ENCODE peak calls at places on chromosomes 7 and 10, in nine cellular contexts. One of them, this sample, is unnamed.
A peak's percentile ranks its signal among the peaks of the same experiment; 100 is the strongest.

GRCh38 chr7:93856319-93856718 is 34.2 kb downstream of the TFPI2 start:
- DNase-seq in AG10803: no peak
- DNase-seq in suprapubic skin: no peak
- DNase-seq in AG08396: no peak
- DNase-seq in T-helper 1 cell: peak; percentile 11
- DNase-seq in iPS DF 19.7: no peak
- DNase-seq in NCI-H2171: no peak
- DNase-seq in KG1: no peak
- DNase-seq in T-helper 9 cell: no peak
- DNase-seq in this sample: no peak

GRCh38 chr10:1048349-1048731 is 579 bp downstream of the IDI1 start:
- DNase-seq in AG10803: no peak
- DNase-seq in suprapubic skin: no peak
- DNase-seq in AG08396: no peak
- DNase-seq in T-helper 1 cell: no peak
- DNase-seq in iPS DF 19.7: no peak
- DNase-seq in NCI-H2171: no peak
- DNase-seq in KG1: no peak
- DNase-seq in T-helper 9 cell: peak; percentile 56
- DNase-seq in this sample: peak; percentile 37

GRCh38 chr7:155356323-155357105 is 58.8 kb downstream of the INSIG1 start:
- DNase-seq in AG10803: no peak
- DNase-seq in suprapubic skin: peak; percentile 61
- DNase-seq in AG08396: no peak
- DNase-seq in T-helper 1 cell: no peak
- DNase-seq in iPS DF 19.7: no peak
- DNase-seq in NCI-H2171: no peak
- DNase-seq in KG1: no peak
- DNase-seq in T-helper 9 cell: no peak
- DNase-seq in this sample: no peak

GRCh38 chr7:140458191-140458590 is 21.1 kb downstream of the MKRN1 start:
- DNase-seq in AG10803: no peak
- DNase-seq in suprapubic skin: no peak
- DNase-seq in AG08396: no peak
- DNase-seq in T-helper 1 cell: no peak
- DNase-seq in iPS DF 19.7: no peak
- DNase-seq in NCI-H2171: no peak
- DNase-seq in KG1: no peak
- DNase-seq in T-helper 9 cell: no peak
- DNase-seq in this sample: no peak

GRCh38 chr10:126646101-126646500 is 24.4 kb downstream of the C10orf90 start:
- DNase-seq in AG10803: peak; percentile 36
- DNase-seq in suprapubic skin: no peak
- DNase-seq in AG08396: no peak
- DNase-seq in T-helper 1 cell: no peak
- DNase-seq in iPS DF 19.7: no peak
- DNase-seq in NCI-H2171: no peak
- DNase-seq in KG1: no peak
- DNase-seq in T-helper 9 cell: no peak
- DNase-seq in this sample: no peak

GRCh38 chr7:4226166-4226857 is 455.8 kb upstream of the FOXK1 start:
- DNase-seq in AG10803: no peak
- DNase-seq in suprapubic skin: no peak
- DNase-seq in AG08396: no peak
- DNase-seq in T-helper 1 cell: no peak
- DNase-seq in iPS DF 19.7: no peak
- DNase-seq in NCI-H2171: no peak
- DNase-seq in KG1: no peak
- DNase-seq in T-helper 9 cell: no peak
- DNase-seq in this sample: no peak

GRCh38 chr10:7121154-7121797 is 289.6 kb downstream of the SFMBT2 start:
- DNase-seq in AG10803: no peak
- DNase-seq in suprapubic skin: no peak
- DNase-seq in AG08396: peak; percentile 13
- DNase-seq in T-helper 1 cell: peak; percentile 43
- DNase-seq in iPS DF 19.7: no peak
- DNase-seq in NCI-H2171: no peak
- DNase-seq in KG1: peak; percentile 29
- DNase-seq in T-helper 9 cell: peak; percentile 43
- DNase-seq in this sample: peak; percentile 30

GRCh38 chr7:131034166-131034881 is 293.4 kb upstream of the MKLN1 start:
- DNase-seq in AG10803: peak; percentile 37
- DNase-seq in suprapubic skin: no peak
- DNase-seq in AG08396: no peak
- DNase-seq in T-helper 1 cell: no peak
- DNase-seq in iPS DF 19.7: no peak
- DNase-seq in NCI-H2171: peak; percentile 58
- DNase-seq in KG1: no peak
- DNase-seq in T-helper 9 cell: no peak
- DNase-seq in this sample: no peak

GRCh38 chr7:139446051-139446890 is 37.2 kb downstream of the KLRG2 start:
- DNase-seq in AG10803: no peak
- DNase-seq in suprapubic skin: no peak
- DNase-seq in AG08396: no peak
- DNase-seq in T-helper 1 cell: no peak
- DNase-seq in iPS DF 19.7: no peak
- DNase-seq in NCI-H2171: no peak
- DNase-seq in KG1: no peak
- DNase-seq in T-helper 9 cell: no peak
- DNase-seq in this sample: no peak

GRCh38 chr7:28062197-28062988 is 118.2 kb downstream of the JAZF1 start:
- DNase-seq in AG10803: peak; percentile 76
- DNase-seq in suprapubic skin: no peak
- DNase-seq in AG08396: peak; percentile 45
- DNase-seq in T-helper 1 cell: peak; percentile 41
- DNase-seq in iPS DF 19.7: peak; percentile 54
- DNase-seq in NCI-H2171: peak; percentile 46
- DNase-seq in KG1: no peak
- DNase-seq in T-helper 9 cell: peak; percentile 23
- DNase-seq in this sample: peak; percentile 39

GRCh38 chr7:104362756-104363155 is 34.4 kb downstream of the LHFPL3 start:
- DNase-seq in AG10803: no peak
- DNase-seq in suprapubic skin: no peak
- DNase-seq in AG08396: no peak
- DNase-seq in T-helper 1 cell: no peak
- DNase-seq in iPS DF 19.7: no peak
- DNase-seq in NCI-H2171: no peak
- DNase-seq in KG1: no peak
- DNase-seq in T-helper 9 cell: no peak
- DNase-seq in this sample: no peak

GRCh38 chr7:139936760-139937310 is 107.8 kb downstream of the TBXAS1 start:
- DNase-seq in AG10803: peak; percentile 40
- DNase-seq in suprapubic skin: no peak
- DNase-seq in AG08396: peak; percentile 63
- DNase-seq in T-helper 1 cell: no peak
- DNase-seq in iPS DF 19.7: no peak
- DNase-seq in NCI-H2171: no peak
- DNase-seq in KG1: no peak
- DNase-seq in T-helper 9 cell: no peak
- DNase-seq in this sample: no peak

GRCh38 chr10:70752571-70752970 is 32.6 kb downstream of the TBATA start:
- DNase-seq in AG10803: no peak
- DNase-seq in suprapubic skin: no peak
- DNase-seq in AG08396: no peak
- DNase-seq in T-helper 1 cell: no peak
- DNase-seq in iPS DF 19.7: no peak
- DNase-seq in NCI-H2171: no peak
- DNase-seq in KG1: no peak
- DNase-seq in T-helper 9 cell: no peak
- DNase-seq in this sample: no peak

GRCh38 chr7:78510580-78511188 is 712.1 kb downstream of the PHTF2 start:
- DNase-seq in AG10803: peak; percentile 65
- DNase-seq in suprapubic skin: no peak
- DNase-seq in AG08396: peak; percentile 47
- DNase-seq in T-helper 1 cell: peak; percentile 1
- DNase-seq in iPS DF 19.7: no peak
- DNase-seq in NCI-H2171: peak; percentile 30
- DNase-seq in KG1: no peak
- DNase-seq in T-helper 9 cell: no peak
- DNase-seq in this sample: peak; percentile 4

GRCh38 chr10:127159648-127160245 is 36.6 kb downstream of the INSYN2A start:
- DNase-seq in AG10803: no peak
- DNase-seq in suprapubic skin: peak; percentile 65
- DNase-seq in AG08396: no peak
- DNase-seq in T-helper 1 cell: no peak
- DNase-seq in iPS DF 19.7: no peak
- DNase-seq in NCI-H2171: no peak
- DNase-seq in KG1: no peak
- DNase-seq in T-helper 9 cell: no peak
- DNase-seq in this sample: no peak

GRCh38 chr10:51699145-51699474 is 285 bp downstream of the CSTF2T start:
- DNase-seq in AG10803: no peak
- DNase-seq in suprapubic skin: no peak
- DNase-seq in AG08396: peak; percentile 22
- DNase-seq in T-helper 1 cell: no peak
- DNase-seq in iPS DF 19.7: no peak
- DNase-seq in NCI-H2171: no peak
- DNase-seq in KG1: no peak
- DNase-seq in T-helper 9 cell: no peak
- DNase-seq in this sample: no peak

GRCh38 chr10:6621536-6621935 is 41.5 kb upstream of the PRKCQ start:
- DNase-seq in AG10803: no peak
- DNase-seq in suprapubic skin: no peak
- DNase-seq in AG08396: peak; percentile 5
- DNase-seq in T-helper 1 cell: no peak
- DNase-seq in iPS DF 19.7: no peak
- DNase-seq in NCI-H2171: no peak
- DNase-seq in KG1: no peak
- DNase-seq in T-helper 9 cell: no peak
- DNase-seq in this sample: no peak

GRCh38 chr7:50712527-50713356 is 70.0 kb downstream of the GRB10 start:
- DNase-seq in AG10803: no peak
- DNase-seq in suprapubic skin: no peak
- DNase-seq in AG08396: no peak
- DNase-seq in T-helper 1 cell: no peak
- DNase-seq in iPS DF 19.7: no peak
- DNase-seq in NCI-H2171: no peak
- DNase-seq in KG1: no peak
- DNase-seq in T-helper 9 cell: no peak
- DNase-seq in this sample: no peak

GRCh38 chr10:69483988-69484387 is 32.7 kb downstream of the TSPAN15 start:
- DNase-seq in AG10803: peak; percentile 39
- DNase-seq in suprapubic skin: no peak
- DNase-seq in AG08396: no peak
- DNase-seq in T-helper 1 cell: no peak
- DNase-seq in iPS DF 19.7: no peak
- DNase-seq in NCI-H2171: no peak
- DNase-seq in KG1: no peak
- DNase-seq in T-helper 9 cell: no peak
- DNase-seq in this sample: no peak

GRCh38 chr10:110977662-110978061 is 58.3 kb downstream of the SHOC2 start:
- DNase-seq in AG10803: peak; percentile 68
- DNase-seq in suprapubic skin: no peak
- DNase-seq in AG08396: no peak
- DNase-seq in T-helper 1 cell: no peak
- DNase-seq in iPS DF 19.7: no peak
- DNase-seq in NCI-H2171: no peak
- DNase-seq in KG1: no peak
- DNase-seq in T-helper 9 cell: no peak
- DNase-seq in this sample: no peak

GRCh38 chr7:82284936-82285519 is 158.5 kb downstream of the CACNA2D1 start:
- DNase-seq in AG10803: no peak
- DNase-seq in suprapubic skin: no peak
- DNase-seq in AG08396: no peak
- DNase-seq in T-helper 1 cell: no peak
- DNase-seq in iPS DF 19.7: peak; percentile 67
- DNase-seq in NCI-H2171: no peak
- DNase-seq in KG1: no peak
- DNase-seq in T-helper 9 cell: no peak
- DNase-seq in this sample: no peak

GRCh38 chr10:29297678-29298077 is 8.8 kb downstream of the LYZL1 start:
- DNase-seq in AG10803: no peak
- DNase-seq in suprapubic skin: no peak
- DNase-seq in AG08396: no peak
- DNase-seq in T-helper 1 cell: no peak
- DNase-seq in iPS DF 19.7: no peak
- DNase-seq in NCI-H2171: no peak
- DNase-seq in KG1: no peak
- DNase-seq in T-helper 9 cell: no peak
- DNase-seq in this sample: no peak

GRCh38 chr10:112208981-112209380 is 25.4 kb upstream of the GPAM start:
- DNase-seq in AG10803: peak; percentile 73
- DNase-seq in suprapubic skin: no peak
- DNase-seq in AG08396: no peak
- DNase-seq in T-helper 1 cell: no peak
- DNase-seq in iPS DF 19.7: no peak
- DNase-seq in NCI-H2171: no peak
- DNase-seq in KG1: no peak
- DNase-seq in T-helper 9 cell: no peak
- DNase-seq in this sample: no peak

GRCh38 chr10:47145290-47145934 is 154.6 kb upstream of the GDF10 start:
- DNase-seq in AG10803: no peak
- DNase-seq in suprapubic skin: no peak
- DNase-seq in AG08396: no peak
- DNase-seq in T-helper 1 cell: no peak
- DNase-seq in iPS DF 19.7: no peak
- DNase-seq in NCI-H2171: no peak
- DNase-seq in KG1: no peak
- DNase-seq in T-helper 9 cell: no peak
- DNase-seq in this sample: no peak

GRCh38 chr7:16114633-16115032 is 306.7 kb downstream of the CRPPA start:
- DNase-seq in AG10803: peak; percentile 49
- DNase-seq in suprapubic skin: no peak
- DNase-seq in AG08396: no peak
- DNase-seq in T-helper 1 cell: no peak
- DNase-seq in iPS DF 19.7: no peak
- DNase-seq in NCI-H2171: peak; percentile 33
- DNase-seq in KG1: no peak
- DNase-seq in T-helper 9 cell: no peak
- DNase-seq in this sample: no peak

GRCh38 chr7:140005754-140006503 is 56.8 kb downstream of the PARP12 start:
- DNase-seq in AG10803: peak; percentile 18
- DNase-seq in suprapubic skin: no peak
- DNase-seq in AG08396: no peak
- DNase-seq in T-helper 1 cell: no peak
- DNase-seq in iPS DF 19.7: peak; percentile 52
- DNase-seq in NCI-H2171: no peak
- DNase-seq in KG1: no peak
- DNase-seq in T-helper 9 cell: no peak
- DNase-seq in this sample: peak; percentile 65

GRCh38 chr7:67542916-67543315 is 546.3 kb downstream of the TYW1 start:
- DNase-seq in AG10803: no peak
- DNase-seq in suprapubic skin: no peak
- DNase-seq in AG08396: no peak
- DNase-seq in T-helper 1 cell: no peak
- DNase-seq in iPS DF 19.7: no peak
- DNase-seq in NCI-H2171: no peak
- DNase-seq in KG1: no peak
- DNase-seq in T-helper 9 cell: no peak
- DNase-seq in this sample: no peak

GRCh38 chr7:102064361-102065025 is 222.2 kb upstream of the SH2B2 start:
- DNase-seq in AG10803: no peak
- DNase-seq in suprapubic skin: no peak
- DNase-seq in AG08396: no peak
- DNase-seq in T-helper 1 cell: no peak
- DNase-seq in iPS DF 19.7: no peak
- DNase-seq in NCI-H2171: no peak
- DNase-seq in KG1: no peak
- DNase-seq in T-helper 9 cell: no peak
- DNase-seq in this sample: no peak

GRCh38 chr7:3673524-3673923 is 372.5 kb downstream of the SDK1 start:
- DNase-seq in AG10803: no peak
- DNase-seq in suprapubic skin: no peak
- DNase-seq in AG08396: no peak
- DNase-seq in T-helper 1 cell: peak; percentile 7
- DNase-seq in iPS DF 19.7: no peak
- DNase-seq in NCI-H2171: no peak
- DNase-seq in KG1: no peak
- DNase-seq in T-helper 9 cell: peak; percentile 39
- DNase-seq in this sample: peak; percentile 7

GRCh38 chr7:26199301-26200112 is 1.0 kb downstream of the HNRNPA2B1 start:
- DNase-seq in AG10803: peak; percentile 36
- DNase-seq in suprapubic skin: peak; percentile 87
- DNase-seq in AG08396: peak; percentile 28
- DNase-seq in T-helper 1 cell: peak; percentile 77
- DNase-seq in iPS DF 19.7: no peak
- DNase-seq in NCI-H2171: peak; percentile 41
- DNase-seq in KG1: no peak
- DNase-seq in T-helper 9 cell: peak; percentile 57
- DNase-seq in this sample: peak; percentile 69

GRCh38 chr10:43667317-43667731 is 18.6 kb upstream of the ZNF32 start:
- DNase-seq in AG10803: peak; percentile 29
- DNase-seq in suprapubic skin: no peak
- DNase-seq in AG08396: peak; percentile 76
- DNase-seq in T-helper 1 cell: no peak
- DNase-seq in iPS DF 19.7: no peak
- DNase-seq in NCI-H2171: no peak
- DNase-seq in KG1: no peak
- DNase-seq in T-helper 9 cell: no peak
- DNase-seq in this sample: no peak

This sample was measured in small intestine.